ENCODE peak calls at places on chromosomes 16 and 17, in ten cellular contexts. Y is ovary, W is Peyer's patch, Q is IMR-90, D is prostate gland, O is A549, R is lower leg skin, X is stomach, E is right lobe of liver, H is transverse colon. C is an unnamed sample.

GRCh38 chr17:57551321-57552079 is 193.6 kb downstream of the CCDC182 start:
- DNase-seq in Y (no peak), X (peak), O (no peak), E (no peak), H (peak), Q (no peak), R (no peak), D (no peak), W (no peak), C (no peak)

GRCh38 chr16:72832640-72833039 is 215.3 kb downstream of the ZFHX3 start:
- DNase-seq in W (peak), X (peak), D (peak), E (peak), H (peak), R (peak), Q (peak), O (peak), Y (peak), C (peak)

GRCh38 chr16:88936913-88937666 is 39.9 kb downstream of the CBFA2T3 start:
- DNase-seq in Q (no peak), O (no peak), H (no peak), X (no peak), W (no peak), D (no peak), Y (no peak), R (no peak), E (no peak), C (no peak)

GRCh38 chr17:57957120-57957850 is 2.1 kb upstream of the CUEDC1 start:
- DNase-seq in H (no peak), Y (no peak), O (no peak), D (no peak), X (peak), W (no peak), R (no peak), E (peak), Q (no peak), C (no peak)

GRCh38 chr16:16805809-16806208 is 426.9 kb downstream of the NPIPA7 start:
- DNase-seq in E (no peak), O (no peak), X (no peak), W (no peak), R (no peak), H (no peak), Q (no peak), D (no peak), Y (no peak), C (no peak)

GRCh38 chr16:30370444-30371247 is at the start of gene TBC1D10B:
- DNase-seq in H (peak), Y (peak), X (peak), E (peak), R (peak), W (peak), D (peak), Q (peak), O (peak), C (peak)

GRCh38 chr16:80161799-80162380 is 378.9 kb upstream of the DYNLRB2 start:
- DNase-seq in Q (no peak), X (no peak), D (no peak), W (no peak), H (no peak), R (no peak), E (no peak), Y (no peak), O (no peak), C (no peak)

GRCh38 chr17:55237826-55238196 is 26.9 kb upstream of the HLF start:
- DNase-seq in X (no peak), R (no peak), O (no peak), W (no peak), H (no peak), Y (no peak), E (no peak), Q (no peak), D (no peak), C (no peak)

GRCh38 chr16:88790312-88791150 is 5.5 kb upstream of the PIEZO1 start:
- DNase-seq in X (peak), H (peak), Y (no peak), Q (peak), E (no peak), O (no peak), W (no peak), D (no peak), R (no peak), C (peak)

GRCh38 chr16:31074814-31075183 is 577 bp downstream of the ZNF646 start:
- DNase-seq in O (no peak), Q (peak), Y (no peak), R (no peak), D (no peak), W (no peak), E (no peak), H (no peak), X (no peak), C (no peak)

GRCh38 chr17:73064084-73064938 is 28.2 kb downstream of the SLC39A11 start:
- DNase-seq in D (no peak), Y (no peak), E (no peak), O (no peak), H (no peak), W (no peak), X (peak), Q (no peak), R (no peak), C (peak)

DNA sequence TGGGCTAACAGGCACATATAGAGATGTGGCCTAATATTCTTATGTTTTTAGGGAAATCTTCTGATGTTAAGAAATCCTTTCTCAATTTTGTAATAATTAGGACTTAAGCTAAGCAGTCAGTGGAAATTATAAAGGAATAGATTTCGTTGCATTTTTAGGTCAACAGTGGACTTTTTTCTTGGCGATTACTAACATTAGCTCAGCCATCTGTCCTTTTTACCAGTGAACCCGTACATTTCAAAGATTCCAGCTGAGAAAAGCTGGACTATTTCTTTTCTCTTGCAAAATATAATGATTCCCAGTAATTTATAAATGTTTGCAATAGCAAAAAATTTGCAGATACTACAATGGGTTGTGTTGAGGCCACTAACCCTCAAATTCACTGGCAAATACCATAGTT is 54.9 kb upstream of the CA10 start:
- DNase-seq in R (no peak), W (no peak), O (no peak), Q (no peak), H (no peak), E (no peak), Y (no peak), X (no peak), D (no peak), C (no peak)
- TF ChIP-seq POLR2A in R (no peak), W (no peak), O (no peak), Q (no peak), H (no peak), E (no peak), Y (no peak), X (no peak), D (no peak), C (no peak)

DNA sequence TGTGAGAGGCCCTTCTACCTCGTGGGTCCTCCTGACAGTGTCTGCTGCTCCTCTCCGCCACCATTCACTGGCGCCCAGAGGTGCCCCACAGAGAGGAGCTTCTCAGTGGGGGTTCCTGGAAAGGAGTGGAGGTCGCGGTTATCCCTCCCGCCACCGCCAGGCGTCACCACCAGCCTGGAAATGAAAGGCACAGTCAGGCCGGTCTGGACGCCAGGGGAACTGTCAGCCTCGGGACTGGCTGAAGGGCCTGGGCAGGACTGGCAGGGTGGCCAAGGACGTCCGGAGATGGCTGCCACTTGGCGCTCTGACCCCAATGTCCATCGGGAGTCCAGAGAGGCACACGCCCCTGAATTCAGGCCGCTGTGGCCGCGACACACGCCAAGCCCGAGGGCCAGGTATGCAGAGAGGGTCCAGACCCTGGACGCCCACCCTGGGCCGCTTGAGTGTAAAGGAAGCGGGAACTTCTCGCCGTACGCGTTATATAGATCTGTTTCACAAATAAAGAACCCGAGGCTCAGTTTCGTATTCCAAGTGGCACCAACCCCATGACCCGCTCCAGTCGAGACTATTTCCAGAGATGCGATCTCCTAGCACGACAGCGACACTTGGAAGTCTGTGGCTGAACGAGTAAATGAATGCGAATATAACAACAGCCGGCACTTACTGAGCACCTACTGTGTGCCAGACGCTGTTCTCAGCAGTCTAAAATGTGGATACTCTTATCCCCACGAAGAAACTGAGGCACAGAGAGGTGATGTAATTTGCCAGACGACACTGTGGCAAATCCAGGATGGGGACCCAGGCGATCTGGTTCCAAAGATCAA is 7.6 kb upstream of the NXPH3 start:
- DNase-seq in Y (peak), X (peak), R (peak), Q (peak), W (peak), O (peak), E (peak), D (peak), H (peak), C (peak)
- TF ChIP-seq POLR2A in Y (no peak), X (no peak), R (no peak), Q (peak), W (no peak), O (no peak), E (no peak), D (no peak), H (no peak), C (no peak)

GRCh38 chr17:76737082-76737675 is at the start of gene SRSF2:
- DNase-seq in D (peak), E (peak), R (peak), X (peak), W (peak), O (peak), Q (peak), Y (peak), H (peak), C (peak)

GRCh38 chr17:76736349-76737081 is 616 bp downstream of the SRSF2 start:
- DNase-seq in H (peak), D (peak), X (peak), R (peak), E (peak), Q (peak), W (peak), Y (peak), O (peak), C (peak)

GRCh38 chr17:76735586-76736348 is 1.4 kb downstream of the SRSF2 start:
- DNase-seq in O (no peak), D (no peak), R (no peak), W (no peak), Y (no peak), H (no peak), Q (no peak), X (no peak), E (no peak), C (peak)

GRCh38 chr17:76738468-76738850 is 540 bp downstream of the MFSD11 start:
- DNase-seq in O (no peak), Q (no peak), H (no peak), W (no peak), E (no peak), X (no peak), R (no peak), D (no peak), Y (no peak), C (peak)

DNA sequence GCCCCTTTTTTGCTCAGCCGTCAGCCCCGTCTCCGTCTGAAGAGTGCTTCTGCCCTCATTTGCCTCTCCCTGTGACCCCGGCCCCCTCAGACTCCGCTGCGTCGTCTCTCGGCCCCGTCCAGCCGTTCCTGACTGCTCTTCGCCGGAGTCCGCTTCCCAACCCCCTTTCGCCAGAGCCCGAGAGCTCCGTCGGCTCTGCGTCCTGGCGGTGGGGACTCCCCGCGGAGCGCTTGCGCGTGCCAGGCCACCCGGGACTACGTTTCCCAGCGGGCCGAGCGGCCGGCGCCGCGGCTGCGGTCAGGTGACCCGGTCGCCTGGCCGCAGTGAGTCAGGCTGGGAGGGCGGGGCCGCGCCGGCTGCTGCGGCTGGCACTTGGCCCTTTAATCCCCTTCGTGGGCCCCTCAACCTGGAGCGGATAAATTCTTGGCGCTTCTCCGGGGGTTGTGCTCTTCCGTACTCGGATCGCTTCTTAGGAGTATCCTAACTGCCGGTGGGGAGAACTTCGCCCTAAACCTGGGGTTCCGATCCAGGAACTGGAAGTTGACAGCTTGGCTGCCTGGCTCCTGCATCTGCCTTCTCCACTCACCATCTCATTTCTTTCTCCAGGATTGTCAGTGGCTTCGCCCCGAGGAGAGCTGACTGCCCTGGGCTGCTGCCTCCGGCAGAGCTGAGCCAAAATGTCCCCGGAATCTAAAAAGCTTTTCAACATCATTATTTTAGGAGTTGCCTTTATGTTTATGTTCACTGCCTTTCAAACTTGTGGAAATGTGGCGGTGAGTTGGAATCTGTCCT is at the start of gene MFSD11:
- DNase-seq in W (peak), D (peak), O (peak), Y (peak), E (peak), Q (peak), H (peak), R (peak), X (peak), C (peak)
- TF ChIP-seq POLR2A in W (peak), D (peak), O (peak), Y (peak), E (no peak), Q (peak), H (peak), R (no peak), X (no peak), C (peak)

GRCh38 chr17:29760279-29760721 is 137.6 kb upstream of the CORO6 start:
- DNase-seq in O (no peak), R (no peak), E (no peak), H (peak), X (no peak), Y (no peak), Q (peak), W (no peak), D (no peak), C (peak)
- TF ChIP-seq POLR2A in O (no peak), R (no peak), E (no peak), H (peak), X (no peak), Y (no peak), Q (no peak), W (peak), D (no peak), C (no peak)

GRCh38 chr17:1471490-1471889 is 15.5 kb upstream of the CRK start:
- DNase-seq in R (no peak), Y (no peak), E (peak), O (no peak), D (no peak), W (no peak), H (no peak), Q (no peak), X (no peak), C (no peak)
- TF ChIP-seq POLR2A in R (no peak), Y (no peak), E (no peak), O (no peak), D (no peak), W (no peak), H (no peak), Q (no peak), X (no peak), C (no peak)

GRCh38 chr16:67833035-67833417 is 9.1 kb upstream of the THAP11 start:
- DNase-seq in E (no peak), H (no peak), W (no peak), R (no peak), Q (peak), X (no peak), O (no peak), Y (no peak), D (no peak), C (peak)

GRCh38 chr16:67834242-67834614 is 7.9 kb upstream of the THAP11 start:
- DNase-seq in R (no peak), Y (no peak), E (no peak), Q (no peak), X (no peak), D (no peak), W (no peak), H (no peak), O (no peak), C (no peak)

GRCh38 chr16:67828651-67829050 is 13.5 kb upstream of the THAP11 start:
- DNase-seq in W (no peak), H (no peak), Q (no peak), R (no peak), X (no peak), E (no peak), Y (no peak), O (no peak), D (no peak), C (no peak)

GRCh38 chr16:67837811-67838210 is 4.3 kb upstream of the THAP11 start:
- DNase-seq in Q (no peak), H (no peak), E (no peak), R (no peak), D (no peak), Y (no peak), X (no peak), O (no peak), W (no peak), C (no peak)

DNA sequence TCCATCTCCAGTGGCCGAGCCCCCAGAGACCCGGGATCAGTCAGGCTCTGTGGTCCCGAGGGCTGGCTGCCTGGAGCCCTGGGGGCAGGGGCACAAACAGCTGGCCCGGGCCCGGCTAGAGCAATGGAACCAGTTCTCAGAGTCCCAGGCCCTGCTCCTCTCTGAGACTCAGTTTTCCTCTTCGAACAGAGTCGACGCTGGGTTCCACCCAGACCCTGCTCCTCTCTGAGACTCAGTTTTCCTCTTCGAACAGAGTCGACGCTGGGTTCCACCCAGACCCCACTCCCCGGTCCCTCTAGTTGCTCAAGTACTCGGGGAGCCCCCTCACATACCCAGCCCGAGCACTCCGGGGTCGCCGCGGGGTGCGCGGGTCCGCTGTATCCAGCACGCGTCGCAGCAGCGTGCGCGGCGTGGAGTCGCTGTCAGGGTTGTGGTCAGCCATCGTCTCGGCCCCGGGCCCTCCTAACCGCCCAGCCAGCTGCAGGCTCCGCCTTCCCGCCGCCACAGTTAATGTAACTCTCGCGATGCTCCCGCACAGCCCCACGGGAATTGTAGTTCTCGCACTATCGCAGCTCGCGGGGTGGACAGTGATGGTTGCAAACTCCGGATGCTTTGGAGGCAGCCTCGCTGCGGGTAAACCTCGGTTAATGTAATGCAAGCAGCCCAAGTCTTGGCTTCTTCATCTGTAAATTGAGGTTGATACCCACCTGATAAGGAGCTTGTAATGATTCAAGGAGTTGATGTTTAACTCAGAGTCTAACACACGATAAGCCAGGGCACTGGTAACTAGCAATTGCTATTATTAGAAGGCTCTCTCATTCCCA is 8.5 kb upstream of the THAP11 start:
- DNase-seq in E (peak), W (peak), O (peak), H (peak), D (peak), R (peak), X (peak), Y (peak), Q (peak), C (peak)
- TF ChIP-seq POLR2A in E (peak), W (peak), O (peak), H (peak), D (peak), R (no peak), X (no peak), Y (peak), Q (peak), C (peak)

GRCh38 chr17:9874722-9875121 is 30.3 kb downstream of the RCVRN start:
- DNase-seq in Q (no peak), Y (no peak), H (no peak), R (no peak), X (no peak), O (peak), W (no peak), D (no peak), E (no peak), C (no peak)
- TF ChIP-seq POLR2A in Q (no peak), Y (no peak), H (no peak), R (no peak), X (no peak), O (no peak), W (no peak), D (no peak), E (no peak), C (no peak)

GRCh38 chr16:12143776-12144175 is 167.2 kb downstream of the SNX29 start:
- DNase-seq in X (no peak), Q (no peak), O (no peak), Y (no peak), H (no peak), R (no peak), E (no peak), W (no peak), D (no peak), C (no peak)
- TF ChIP-seq POLR2A in X (no peak), Q (no peak), O (no peak), Y (no peak), H (no peak), R (no peak), E (no peak), W (no peak), D (no peak), C (no peak)

DNA sequence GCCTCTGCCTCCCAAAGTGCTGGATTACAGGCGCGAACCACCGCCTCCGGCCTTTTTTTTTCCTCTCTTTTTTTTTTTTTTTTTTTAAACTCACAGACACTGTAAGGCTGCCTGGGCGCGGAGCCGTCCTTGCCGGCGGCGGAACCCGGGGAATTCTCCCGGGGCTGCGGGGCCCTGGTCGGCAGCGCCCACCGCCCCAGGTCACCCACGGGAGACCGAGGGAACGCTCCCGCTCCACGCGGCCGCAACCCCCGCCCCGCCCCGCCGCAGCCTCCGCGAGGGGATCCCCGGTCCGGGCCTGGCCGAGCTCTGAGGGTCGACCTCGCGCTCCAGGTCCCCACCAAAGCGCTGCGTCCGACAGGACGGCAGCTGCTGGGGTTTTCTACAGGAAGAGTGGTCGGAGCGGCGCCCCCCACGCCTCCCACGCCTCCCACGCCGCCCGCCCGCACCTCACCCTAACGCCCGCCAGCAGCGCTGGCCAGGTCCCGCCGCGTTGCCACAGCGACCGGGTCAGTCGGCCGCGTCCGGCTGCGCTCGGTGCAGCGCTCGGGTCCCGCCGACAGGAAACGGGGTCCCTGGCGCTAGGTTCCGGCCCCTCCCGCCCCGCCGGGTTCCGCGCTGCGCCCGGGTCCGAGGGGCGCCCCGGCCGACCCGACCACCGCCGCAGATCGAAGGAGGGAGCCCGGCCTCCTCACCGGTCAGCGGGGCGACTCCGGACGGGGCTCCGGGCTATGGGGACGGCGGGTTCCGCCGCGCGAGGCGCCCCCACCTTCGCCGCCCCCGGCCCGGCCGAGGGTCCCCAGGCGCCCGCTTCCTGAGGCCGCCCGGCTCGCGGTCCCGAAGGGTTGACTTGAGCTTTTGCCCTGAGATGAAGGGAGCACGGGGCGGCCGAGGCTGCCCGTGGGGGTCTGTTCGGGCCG is at the start of gene CCDC57:
- DNase-seq in R (no peak), H (peak), X (peak), O (peak), Y (peak), Q (peak), D (peak), W (peak), E (peak), C (peak)
- TF ChIP-seq POLR2A in R (no peak), H (peak), X (no peak), O (peak), Y (peak), Q (no peak), D (peak), W (no peak), E (peak), C (peak)

C was measured in erythroblast.